ENCODE peak calls at places on chromosomes 4 and X, in seven cellular contexts. O, Y, B, F, T, A and N are unnamed samples.
A peak's percentile ranks its signal among the peaks of the same experiment; 100 is the strongest.

GRCh38 chr4:38512840-38513239 is 151.2 kb upstream of the KLF3 start:
- DNase-seq in O (no peak), Y (no peak), B (no peak), F (no peak), T (no peak), A (no peak), N (no peak)

GRCh38 chr4:8840006-8840793 is 31.4 kb downstream of the HMX1 start:
- DNase-seq in O (no peak), Y (peak; percentile 6), B (no peak), F (no peak), T (peak; percentile 34), A (peak; percentile 4), N (no peak)

GRCh38 chrX:103061486-103061885 is 2.5 kb downstream of the BEX1 start:
- DNase-seq in O (no peak), Y (no peak), B (no peak), F (no peak), T (no peak), A (no peak), N (no peak)

GRCh38 chr4:85067342-85067741 is 100.9 kb upstream of the WDFY3 start:
- DNase-seq in O (no peak), Y (no peak), B (no peak), F (no peak), T (no peak), A (no peak), N (no peak)

GRCh38 chrX:87813566-87813965 is 296.0 kb downstream of the KLHL4 start:
- DNase-seq in O (no peak), Y (no peak), B (no peak), F (no peak), T (no peak), A (no peak), N (no peak)

GRCh38 chrX:31266172-31267076 is 194.6 kb upstream of the FTHL17 start:
- DNase-seq in O (peak; percentile 25), Y (peak; percentile 29), B (peak; percentile 65), F (peak; percentile 33), T (peak; percentile 93), A (peak; percentile 61), N (no peak)

GRCh38 chrX:98294310-98294709 is 1410.6 kb downstream of the RPA4 start:
- DNase-seq in O (no peak), Y (no peak), B (no peak), F (no peak), T (no peak), A (no peak), N (no peak)

GRCh38 chr4:125317526-125317880 is 2.7 kb downstream of the FAT4 start:
- DNase-seq in O (peak; percentile 34), Y (peak; percentile 25), B (no peak), F (no peak), T (peak; percentile 86), A (peak; percentile 43), N (no peak)

GRCh38 chr4:18568600-18568999 is 547.0 kb upstream of the LCORL start:
- DNase-seq in O (no peak), Y (no peak), B (no peak), F (no peak), T (no peak), A (no peak), N (no peak)

GRCh38 chr4:124483043-124483906 is 229.3 kb downstream of the ANKRD50 start:
- DNase-seq in O (no peak), Y (no peak), B (no peak), F (no peak), T (no peak), A (no peak), N (no peak)

GRCh38 chrX:153648358-153649177 is 1.6 kb downstream of the DUSP9 start:
- DNase-seq in O (peak; percentile 6), Y (no peak), B (no peak), F (no peak), T (no peak), A (no peak), N (no peak)

GRCh38 chrX:153647461-153648357 is 706 bp downstream of the DUSP9 start:
- DNase-seq in O (peak; percentile 6), Y (no peak), B (no peak), F (no peak), T (peak; percentile 66), A (peak; percentile 11), N (no peak)

GRCh38 chrX:153650959-153651358 is 4.0 kb downstream of the DUSP9 start:
- DNase-seq in O (no peak), Y (no peak), B (no peak), F (no peak), T (no peak), A (no peak), N (no peak)

GRCh38 chrX:153649915-153650782 is 3.1 kb downstream of the DUSP9 start:
- DNase-seq in O (peak; percentile 8), Y (no peak), B (no peak), F (no peak), T (no peak), A (peak; percentile 7), N (no peak)

DNA sequence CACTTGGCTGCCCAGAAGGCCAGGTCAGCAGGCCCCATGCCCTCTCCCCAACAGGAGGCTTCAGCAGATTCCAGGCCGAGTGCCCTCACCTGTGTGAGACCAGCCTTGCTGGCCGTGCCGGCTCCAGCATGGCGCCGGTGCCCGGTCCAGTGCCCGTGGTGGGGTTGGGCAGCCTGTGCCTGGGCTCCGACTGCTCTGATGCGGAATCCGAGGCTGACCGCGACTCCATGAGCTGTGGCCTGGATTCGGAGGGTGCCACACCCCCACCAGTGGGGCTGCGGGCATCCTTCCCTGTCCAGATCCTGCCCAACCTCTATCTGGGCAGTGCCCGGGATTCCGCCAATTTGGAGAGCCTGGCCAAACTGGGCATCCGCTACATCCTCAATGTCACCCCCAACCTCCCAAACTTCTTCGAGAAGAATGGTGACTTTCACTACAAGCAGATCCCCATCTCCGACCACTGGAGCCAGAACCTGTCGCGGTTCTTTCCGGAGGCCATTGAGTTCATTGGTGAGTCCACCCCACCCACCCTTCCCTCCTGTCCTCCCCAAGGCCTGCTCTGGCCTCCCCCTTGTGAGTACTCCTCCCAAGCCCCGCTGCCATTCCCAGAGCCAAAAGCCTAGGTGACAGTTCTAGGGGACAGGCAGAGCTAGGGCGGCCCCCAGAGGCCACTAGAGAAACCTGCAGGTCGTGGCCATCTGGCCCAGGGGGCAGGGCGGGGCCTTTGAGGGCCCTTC is 2.3 kb downstream of the DUSP9 start:
- DNase-seq in O (peak; percentile 9), Y (no peak), B (no peak), F (no peak), T (peak; percentile 74), A (peak; percentile 11), N (no peak)
- TF ChIP-seq CTCF in O (no peak), Y (no peak), B (no peak), F (no peak), T (peak; percentile 36), A (no peak), N (no peak)

DNA sequence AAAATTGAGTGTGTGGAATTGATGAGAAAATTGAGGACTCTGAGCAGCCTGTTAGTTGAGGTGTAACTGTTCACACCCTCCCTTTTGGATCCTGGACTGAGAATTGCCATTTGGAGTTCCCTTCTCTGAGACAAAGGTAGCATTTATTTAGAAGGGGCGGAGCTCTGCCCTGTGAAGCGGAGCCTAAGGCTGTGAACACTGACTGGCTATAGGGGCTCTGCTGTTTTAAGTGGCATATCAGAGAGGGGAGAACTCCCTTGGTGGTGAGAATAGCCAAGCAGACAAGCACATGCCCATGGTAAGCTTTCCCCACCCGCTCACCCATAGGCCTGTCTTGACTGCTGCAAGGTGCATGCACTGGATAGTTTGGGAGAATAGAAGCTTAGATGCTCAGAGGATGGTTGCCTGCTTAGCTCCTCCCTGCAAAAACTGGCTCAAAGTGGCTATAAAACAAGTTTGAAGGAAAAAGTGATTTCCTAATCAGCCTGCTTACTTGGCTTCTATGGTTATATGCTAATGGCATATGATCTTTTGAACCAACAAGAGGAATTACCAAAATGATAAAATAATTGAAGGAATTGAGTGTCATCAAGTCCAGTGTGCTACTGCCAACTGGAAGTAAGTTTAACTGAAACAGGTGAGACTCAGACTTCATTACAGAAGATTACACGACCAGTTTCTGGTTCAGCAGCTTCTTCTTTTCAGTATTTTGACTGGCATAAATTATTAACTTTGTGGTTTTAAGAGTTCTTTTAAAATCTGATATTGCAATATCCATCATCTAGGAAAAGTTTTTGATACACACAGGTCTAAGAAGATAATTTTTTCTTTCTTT is 108.4 kb downstream of the AFF1 start:
- DNase-seq in O (no peak), Y (no peak), B (no peak), F (no peak), T (no peak), A (no peak), N (peak; percentile 83)
- TF ChIP-seq POLR2A in O (no peak), Y (no peak), B (no peak), F (no peak), T (no peak), A (no peak), N (no peak)

GRCh38 chr4:15690020-15690809 is 8.6 kb downstream of the FAM200B start:
- DNase-seq in O (no peak), Y (no peak), B (no peak), F (no peak), T (no peak), A (no peak), N (no peak)
- TF ChIP-seq CTCF in O (no peak), Y (no peak), B (no peak), F (no peak), T (no peak), A (no peak), N (no peak)

DNA sequence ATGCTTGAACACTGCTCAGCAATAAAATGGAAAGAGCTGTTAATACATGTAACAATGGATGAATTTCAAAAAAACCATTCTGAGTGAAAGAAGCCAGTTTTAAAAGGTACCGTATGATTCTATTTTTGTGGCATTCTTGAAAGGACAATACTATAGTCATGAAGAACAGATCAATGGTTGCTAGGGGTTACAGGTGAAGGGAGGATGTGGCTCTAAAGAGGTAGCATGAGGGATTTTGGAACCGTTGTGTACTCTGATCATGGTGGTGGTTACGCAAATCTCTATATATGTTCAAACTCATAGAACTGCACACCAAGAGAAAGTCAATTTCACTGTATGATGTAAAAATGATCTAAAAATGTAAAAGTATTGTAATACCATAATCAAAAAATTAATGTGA is 40.0 kb upstream of the CTAG2 start:
- DNase-seq in O (no peak), Y (no peak), B (no peak), F (no peak), T (no peak), A (no peak), N (no peak)
- TF ChIP-seq POLR2A in O (no peak), Y (no peak), B (no peak), F (no peak), T (no peak), A (no peak), N (no peak)

DNA sequence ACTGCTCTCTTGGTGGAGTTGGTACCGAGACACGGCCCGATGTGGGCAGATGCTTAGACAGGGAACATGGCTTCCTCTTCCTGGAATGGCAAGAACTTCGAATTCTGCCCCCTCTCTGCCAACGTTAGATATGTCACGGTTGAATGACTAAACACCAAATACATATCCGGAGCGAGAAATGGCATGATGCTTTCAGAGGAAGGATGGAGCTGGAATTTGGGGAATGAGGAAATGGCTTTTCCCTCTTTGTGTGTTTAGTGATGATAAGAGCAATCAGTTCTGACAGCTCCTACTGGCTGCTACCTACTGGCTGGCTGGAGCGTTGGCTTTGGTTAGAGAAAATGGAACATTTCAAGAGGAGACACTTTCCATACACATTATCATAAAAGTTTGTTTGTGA is 140.0 kb downstream of the DHRSX start:
- DNase-seq in O (no peak), Y (no peak), B (no peak), F (no peak), T (no peak), A (no peak), N (no peak)
- TF ChIP-seq CTCF in O (no peak), Y (no peak), B (no peak), F (no peak), T (no peak), A (no peak), N (no peak)

DNA sequence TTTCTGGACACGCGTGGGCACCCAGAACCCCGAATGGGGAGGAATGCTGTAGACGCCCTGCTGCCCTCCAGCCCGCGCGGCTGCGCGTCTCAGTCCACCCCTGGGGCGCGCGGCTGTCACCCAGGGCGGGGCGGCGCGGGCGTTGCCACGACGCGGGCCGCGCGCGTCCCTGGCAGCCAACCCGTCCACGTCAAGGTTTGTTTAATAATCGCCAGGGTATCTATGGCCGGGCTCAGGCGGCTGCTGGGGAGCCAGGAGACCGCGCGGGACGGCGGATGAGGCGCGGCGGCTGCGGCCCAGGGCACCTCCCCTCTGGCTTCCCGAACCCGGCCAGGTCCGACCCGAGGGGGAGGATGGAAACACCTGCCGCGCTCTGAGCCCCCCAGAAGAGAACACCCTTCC is at the start of gene SPATA18:
- DNase-seq in O (no peak), Y (no peak), B (peak; percentile 60), F (peak; percentile 22), T (peak; percentile 91), A (peak; percentile 19), N (no peak)
- TF ChIP-seq POLR2A in O (no peak), Y (no peak), B (no peak), F (no peak), T (peak; percentile 47), A (no peak), N (no peak)